ENCODE peak calls at places on chromosomes 3 and 15, in seven cellular contexts. One of them, this sample, is unnamed.

GRCh38 chr15:94107652-94108051 is 123.7 kb upstream of the MCTP2 start:
- DNase-seq in CD8-positive, alpha-beta memory T cell: no peak
- DNase-seq in LoVo: no peak
- DNase-seq in colonic mucosa: no peak
- DNase-seq in uterus: no peak
- DNase-seq in natural killer cell treated with Interleukin-12 subunit alpha and Interleukin-12 subunit beta and Interleukin-15 and Interleukin-18, amount 100 ng/mL, for 72 hours: no peak
- DNase-seq in Ammon's horn: no peak
- DNase-seq in this sample: no peak

GRCh38 chr3:151584603-151585002 is 123.7 kb upstream of the IGSF10 start:
- DNase-seq in uterus: no peak
- DNase-seq in colonic mucosa: no peak
- DNase-seq in CD8-positive, alpha-beta memory T cell: no peak
- DNase-seq in natural killer cell treated with Interleukin-12 subunit alpha and Interleukin-12 subunit beta and Interleukin-15 and Interleukin-18, amount 100 ng/mL, for 72 hours: no peak
- DNase-seq in LoVo: no peak
- DNase-seq in Ammon's horn: no peak
- DNase-seq in this sample: no peak

GRCh38 chr15:85289677-85290365 is 90.6 kb upstream of the AKAP13 start:
- DNase-seq in LoVo: peak
- DNase-seq in uterus: no peak
- DNase-seq in Ammon's horn: peak
- DNase-seq in colonic mucosa: peak
- DNase-seq in natural killer cell treated with Interleukin-12 subunit alpha and Interleukin-12 subunit beta and Interleukin-15 and Interleukin-18, amount 100 ng/mL, for 72 hours: no peak
- DNase-seq in CD8-positive, alpha-beta memory T cell: no peak
- DNase-seq in this sample: no peak

GRCh38 chr15:75153084-75153483 is 48.6 kb upstream of the C15orf39 start:
- DNase-seq in natural killer cell treated with Interleukin-12 subunit alpha and Interleukin-12 subunit beta and Interleukin-15 and Interleukin-18, amount 100 ng/mL, for 72 hours: no peak
- DNase-seq in Ammon's horn: peak
- DNase-seq in colonic mucosa: no peak
- DNase-seq in uterus: no peak
- DNase-seq in LoVo: peak
- DNase-seq in CD8-positive, alpha-beta memory T cell: no peak
- DNase-seq in this sample: no peak

GRCh38 chr15:80904941-80905532 is 84.6 kb downstream of the MESD start:
- DNase-seq in Ammon's horn: no peak
- DNase-seq in colonic mucosa: no peak
- DNase-seq in natural killer cell treated with Interleukin-12 subunit alpha and Interleukin-12 subunit beta and Interleukin-15 and Interleukin-18, amount 100 ng/mL, for 72 hours: no peak
- DNase-seq in CD8-positive, alpha-beta memory T cell: no peak
- DNase-seq in LoVo: no peak
- DNase-seq in uterus: no peak
- DNase-seq in this sample: no peak

GRCh38 chr15:45714501-45715488 is 80.0 kb downstream of the SQOR start:
- DNase-seq in CD8-positive, alpha-beta memory T cell: no peak
- DNase-seq in natural killer cell treated with Interleukin-12 subunit alpha and Interleukin-12 subunit beta and Interleukin-15 and Interleukin-18, amount 100 ng/mL, for 72 hours: no peak
- DNase-seq in LoVo: peak
- DNase-seq in Ammon's horn: peak
- DNase-seq in uterus: peak
- DNase-seq in colonic mucosa: peak
- DNase-seq in this sample: no peak

GRCh38 chr3:51715231-51716058 is 8.6 kb downstream of the GRM2 start:
- DNase-seq in natural killer cell treated with Interleukin-12 subunit alpha and Interleukin-12 subunit beta and Interleukin-15 and Interleukin-18, amount 100 ng/mL, for 72 hours: peak
- DNase-seq in Ammon's horn: no peak
- DNase-seq in CD8-positive, alpha-beta memory T cell: no peak
- DNase-seq in uterus: peak
- DNase-seq in colonic mucosa: peak
- DNase-seq in LoVo: no peak
- DNase-seq in this sample: no peak

GRCh38 chr15:84799511-84800187 is 17.5 kb upstream of the ALPK3 start:
- DNase-seq in Ammon's horn: no peak
- DNase-seq in CD8-positive, alpha-beta memory T cell: no peak
- DNase-seq in colonic mucosa: no peak
- DNase-seq in LoVo: no peak
- DNase-seq in natural killer cell treated with Interleukin-12 subunit alpha and Interleukin-12 subunit beta and Interleukin-15 and Interleukin-18, amount 100 ng/mL, for 72 hours: no peak
- DNase-seq in uterus: no peak
- DNase-seq in this sample: no peak

GRCh38 chr15:74723754-74724334 is 1.5 kb downstream of the CYP1A1 start:
- DNase-seq in colonic mucosa: peak
- DNase-seq in LoVo: peak
- DNase-seq in CD8-positive, alpha-beta memory T cell: no peak
- DNase-seq in Ammon's horn: peak
- DNase-seq in uterus: no peak
- DNase-seq in natural killer cell treated with Interleukin-12 subunit alpha and Interleukin-12 subunit beta and Interleukin-15 and Interleukin-18, amount 100 ng/mL, for 72 hours: no peak
- DNase-seq in this sample: no peak

GRCh38 chr15:46442196-46442595 is 807.4 kb downstream of the SQOR start:
- DNase-seq in LoVo: no peak
- DNase-seq in uterus: no peak
- DNase-seq in colonic mucosa: no peak
- DNase-seq in CD8-positive, alpha-beta memory T cell: no peak
- DNase-seq in Ammon's horn: no peak
- DNase-seq in natural killer cell treated with Interleukin-12 subunit alpha and Interleukin-12 subunit beta and Interleukin-15 and Interleukin-18, amount 100 ng/mL, for 72 hours: no peak
- DNase-seq in this sample: no peak

GRCh38 chr15:98800437-98801233 is 152.3 kb downstream of the IGF1R start:
- DNase-seq in colonic mucosa: peak
- DNase-seq in uterus: peak
- DNase-seq in CD8-positive, alpha-beta memory T cell: no peak
- DNase-seq in natural killer cell treated with Interleukin-12 subunit alpha and Interleukin-12 subunit beta and Interleukin-15 and Interleukin-18, amount 100 ng/mL, for 72 hours: no peak
- DNase-seq in Ammon's horn: peak
- DNase-seq in LoVo: peak
- DNase-seq in this sample: no peak

GRCh38 chr3:57877116-57877515 is 121.0 kb downstream of the SLMAP start:
- DNase-seq in natural killer cell treated with Interleukin-12 subunit alpha and Interleukin-12 subunit beta and Interleukin-15 and Interleukin-18, amount 100 ng/mL, for 72 hours: no peak
- DNase-seq in Ammon's horn: no peak
- DNase-seq in colonic mucosa: no peak
- DNase-seq in CD8-positive, alpha-beta memory T cell: no peak
- DNase-seq in LoVo: no peak
- DNase-seq in uterus: no peak
- DNase-seq in this sample: no peak

GRCh38 chr3:155872904-155873646 is 2.6 kb downstream of the GMPS start:
- DNase-seq in CD8-positive, alpha-beta memory T cell: no peak
- DNase-seq in Ammon's horn: no peak
- DNase-seq in LoVo: no peak
- DNase-seq in natural killer cell treated with Interleukin-12 subunit alpha and Interleukin-12 subunit beta and Interleukin-15 and Interleukin-18, amount 100 ng/mL, for 72 hours: no peak
- DNase-seq in colonic mucosa: no peak
- DNase-seq in uterus: no peak
- DNase-seq in this sample: no peak

GRCh38 chr3:38843898-38844297 is 27.9 kb upstream of the SCN10A start:
- DNase-seq in LoVo: no peak
- DNase-seq in CD8-positive, alpha-beta memory T cell: no peak
- DNase-seq in colonic mucosa: no peak
- DNase-seq in natural killer cell treated with Interleukin-12 subunit alpha and Interleukin-12 subunit beta and Interleukin-15 and Interleukin-18, amount 100 ng/mL, for 72 hours: no peak
- DNase-seq in uterus: no peak
- DNase-seq in Ammon's horn: peak
- DNase-seq in this sample: no peak

GRCh38 chr3:14861031-14861430 is 42.3 kb downstream of the FGD5 start:
- DNase-seq in colonic mucosa: no peak
- DNase-seq in natural killer cell treated with Interleukin-12 subunit alpha and Interleukin-12 subunit beta and Interleukin-15 and Interleukin-18, amount 100 ng/mL, for 72 hours: no peak
- DNase-seq in CD8-positive, alpha-beta memory T cell: no peak
- DNase-seq in uterus: no peak
- DNase-seq in LoVo: no peak
- DNase-seq in Ammon's horn: no peak
- DNase-seq in this sample: no peak

GRCh38 chr15:60672400-60672799 is 193.5 kb upstream of the ICE2 start:
- DNase-seq in colonic mucosa: no peak
- DNase-seq in LoVo: no peak
- DNase-seq in uterus: no peak
- DNase-seq in natural killer cell treated with Interleukin-12 subunit alpha and Interleukin-12 subunit beta and Interleukin-15 and Interleukin-18, amount 100 ng/mL, for 72 hours: no peak
- DNase-seq in CD8-positive, alpha-beta memory T cell: no peak
- DNase-seq in Ammon's horn: no peak
- DNase-seq in this sample: no peak

GRCh38 chr15:33161209-33161608 is 33.3 kb downstream of the FMN1 start:
- DNase-seq in Ammon's horn: no peak
- DNase-seq in natural killer cell treated with Interleukin-12 subunit alpha and Interleukin-12 subunit beta and Interleukin-15 and Interleukin-18, amount 100 ng/mL, for 72 hours: no peak
- DNase-seq in CD8-positive, alpha-beta memory T cell: no peak
- DNase-seq in colonic mucosa: no peak
- DNase-seq in LoVo: no peak
- DNase-seq in uterus: no peak
- DNase-seq in this sample: no peak

GRCh38 chr15:48664436-48664835 is 18.9 kb upstream of the FBN1 start:
- DNase-seq in Ammon's horn: no peak
- DNase-seq in colonic mucosa: no peak
- DNase-seq in uterus: no peak
- DNase-seq in LoVo: no peak
- DNase-seq in CD8-positive, alpha-beta memory T cell: no peak
- DNase-seq in natural killer cell treated with Interleukin-12 subunit alpha and Interleukin-12 subunit beta and Interleukin-15 and Interleukin-18, amount 100 ng/mL, for 72 hours: no peak
- DNase-seq in this sample: no peak

GRCh38 chr15:50786871-50787270 is 21.4 kb upstream of the SPPL2A start:
- DNase-seq in LoVo: no peak
- DNase-seq in natural killer cell treated with Interleukin-12 subunit alpha and Interleukin-12 subunit beta and Interleukin-15 and Interleukin-18, amount 100 ng/mL, for 72 hours: no peak
- DNase-seq in Ammon's horn: no peak
- DNase-seq in uterus: no peak
- DNase-seq in CD8-positive, alpha-beta memory T cell: no peak
- DNase-seq in colonic mucosa: no peak
- DNase-seq in this sample: no peak

GRCh38 chr3:43732747-43733425 is 42.1 kb downstream of the ABHD5 start:
- DNase-seq in CD8-positive, alpha-beta memory T cell: no peak
- DNase-seq in Ammon's horn: no peak
- DNase-seq in LoVo: no peak
- DNase-seq in uterus: no peak
- DNase-seq in natural killer cell treated with Interleukin-12 subunit alpha and Interleukin-12 subunit beta and Interleukin-15 and Interleukin-18, amount 100 ng/mL, for 72 hours: no peak
- DNase-seq in colonic mucosa: no peak
- DNase-seq in this sample: no peak

GRCh38 chr15:39852237-39852636 is 67.8 kb downstream of the GPR176 start:
- DNase-seq in CD8-positive, alpha-beta memory T cell: no peak
- DNase-seq in colonic mucosa: no peak
- DNase-seq in Ammon's horn: no peak
- DNase-seq in natural killer cell treated with Interleukin-12 subunit alpha and Interleukin-12 subunit beta and Interleukin-15 and Interleukin-18, amount 100 ng/mL, for 72 hours: no peak
- DNase-seq in LoVo: no peak
- DNase-seq in uterus: no peak
- DNase-seq in this sample: no peak

GRCh38 chr3:178352300-178353021 is 183.8 kb upstream of the KCNMB2 start:
- DNase-seq in Ammon's horn: no peak
- DNase-seq in CD8-positive, alpha-beta memory T cell: no peak
- DNase-seq in natural killer cell treated with Interleukin-12 subunit alpha and Interleukin-12 subunit beta and Interleukin-15 and Interleukin-18, amount 100 ng/mL, for 72 hours: no peak
- DNase-seq in uterus: no peak
- DNase-seq in colonic mucosa: no peak
- DNase-seq in LoVo: peak
- DNase-seq in this sample: no peak

GRCh38 chr15:58438956-58439355 is 7.2 kb downstream of the LIPC start:
- DNase-seq in colonic mucosa: peak
- DNase-seq in Ammon's horn: no peak
- DNase-seq in CD8-positive, alpha-beta memory T cell: no peak
- DNase-seq in uterus: no peak
- DNase-seq in natural killer cell treated with Interleukin-12 subunit alpha and Interleukin-12 subunit beta and Interleukin-15 and Interleukin-18, amount 100 ng/mL, for 72 hours: no peak
- DNase-seq in LoVo: peak
- DNase-seq in this sample: peak

GRCh38 chr3:110909824-110910223 is 161.8 kb upstream of the NECTIN3 start:
- DNase-seq in LoVo: no peak
- DNase-seq in colonic mucosa: no peak
- DNase-seq in Ammon's horn: no peak
- DNase-seq in natural killer cell treated with Interleukin-12 subunit alpha and Interleukin-12 subunit beta and Interleukin-15 and Interleukin-18, amount 100 ng/mL, for 72 hours: no peak
- DNase-seq in CD8-positive, alpha-beta memory T cell: no peak
- DNase-seq in uterus: no peak
- DNase-seq in this sample: no peak

This sample was measured in CD4-positive, alpha-beta T cell.